ENCODE peak calls at places on chromosomes 16 and 17, in ten cellular contexts. H is cardiac fibroblast, U is A549, Q is WTC11, K is transverse colon, F is B cell, V is cardiac muscle cell, J is left ventricle myocardium inferior, D is fibroblast of lung, S is astrocyte of the spinal cord. L is an unnamed sample.

GRCh38 chr17:72297326-72298115 is 176.7 kb downstream of the SOX9 start:
- DNase-seq in H (peak), U (peak), Q (no peak), K (no peak), F (no peak), V (no peak), J (peak), D (peak), S (peak), L (no peak)

GRCh38 chr17:4072487-4073157 is 70.2 kb downstream of the ZZEF1 start:
- DNase-seq in H (peak), U (no peak), Q (no peak), K (no peak), F (no peak), V (no peak), J (no peak), D (peak), S (peak), L (peak)

GRCh38 chr17:17089796-17090641 is 47.8 kb downstream of the MPRIP start:
- DNase-seq in H (no peak), U (no peak), Q (peak), K (peak), F (no peak), V (no peak), J (no peak), D (no peak), S (no peak), L (no peak)

GRCh38 chr17:64163468-64163867 is 33.5 kb upstream of the ERN1 start:
- DNase-seq in H (no peak), U (no peak), Q (no peak), K (no peak), F (no peak), V (no peak), J (no peak), D (no peak), S (no peak), L (no peak)

GRCh38 chr16:17377360-17378324 is 93.1 kb downstream of the XYLT1 start:
- DNase-seq in H (no peak), U (no peak), Q (no peak), K (no peak), F (peak), V (no peak), J (no peak), D (peak), S (no peak), L (no peak)

GRCh38 chr17:74427048-74427762 is 4.7 kb upstream of the GPRC5C start:
- DNase-seq in H (no peak), U (no peak), Q (no peak), K (peak), F (no peak), V (peak), J (no peak), D (no peak), S (no peak), L (no peak)

GRCh38 chr17:82003411-82004381 is 19.0 kb downstream of the CENPX start:
- DNase-seq in H (peak), U (peak), Q (no peak), K (peak), F (no peak), V (no peak), J (no peak), D (peak), S (peak), L (peak)

GRCh38 chr16:5738586-5738985 is 641.0 kb upstream of the EEF2KMT start:
- DNase-seq in H (no peak), U (no peak), Q (no peak), K (no peak), F (no peak), V (no peak), J (no peak), D (no peak), S (no peak), L (peak)

GRCh38 chr16:66026211-66026610 is 340.3 kb upstream of the CDH5 start:
- DNase-seq in H (peak), U (peak), Q (peak), K (no peak), F (no peak), V (peak), J (no peak), D (no peak), S (no peak), L (no peak)

GRCh38 chr17:65662166-65662565 is 100.7 kb upstream of the AXIN2 start:
- DNase-seq in H (peak), U (no peak), Q (no peak), K (no peak), F (no peak), V (no peak), J (no peak), D (peak), S (no peak), L (peak)

GRCh38 chr17:42178817-42179216 is 2.1 kb downstream of the KCNH4 start:
- DNase-seq in H (no peak), U (no peak), Q (no peak), K (no peak), F (peak), V (no peak), J (no peak), D (no peak), S (no peak), L (no peak)

GRCh38 chr17:35588196-35588920 is 1.2 kb downstream of the AP2B1 start:
- DNase-seq in H (peak), U (peak), Q (no peak), K (no peak), F (no peak), V (no peak), J (no peak), D (peak), S (peak), L (peak)

GRCh38 chr17:2563061-2563460 is 30.4 kb upstream of the PAFAH1B1 start:
- DNase-seq in H (no peak), U (no peak), Q (no peak), K (no peak), F (no peak), V (no peak), J (no peak), D (no peak), S (no peak), L (no peak)

GRCh38 chr16:52171481-52171880 is 375.5 kb downstream of the TOX3 start:
- DNase-seq in H (no peak), U (no peak), Q (no peak), K (no peak), F (no peak), V (no peak), J (no peak), D (no peak), S (no peak), L (no peak)

GRCh38 chr17:78643326-78643725 is 66.1 kb upstream of the DNAH17 start:
- DNase-seq in H (no peak), U (no peak), Q (no peak), K (no peak), F (no peak), V (no peak), J (no peak), D (no peak), S (no peak), L (no peak)

GRCh38 chr17:30232015-30232821 is 3.3 kb downstream of the SLC6A4 start:
- DNase-seq in H (no peak), U (no peak), Q (no peak), K (no peak), F (no peak), V (no peak), J (no peak), D (no peak), S (no peak), L (no peak)

GRCh38 chr16:55467898-55468297 is 11.1 kb upstream of the MMP2 start:
- DNase-seq in H (no peak), U (no peak), Q (no peak), K (no peak), F (no peak), V (no peak), J (no peak), D (no peak), S (no peak), L (no peak)

GRCh38 chr16:55468352-55468990 is 10.5 kb upstream of the MMP2 start:
- DNase-seq in H (no peak), U (no peak), Q (no peak), K (no peak), F (no peak), V (no peak), J (no peak), D (no peak), S (no peak), L (no peak)

GRCh38 chr16:55464375-55464774 is 14.6 kb upstream of the MMP2 start:
- DNase-seq in H (no peak), U (no peak), Q (no peak), K (no peak), F (no peak), V (no peak), J (no peak), D (no peak), S (no peak), L (no peak)

GRCh38 chr16:55465077-55465896 is 13.7 kb upstream of the MMP2 start:
- DNase-seq in H (peak), U (peak), Q (peak), K (peak), F (peak), V (peak), J (peak), D (peak), S (peak), L (peak)

DNA sequence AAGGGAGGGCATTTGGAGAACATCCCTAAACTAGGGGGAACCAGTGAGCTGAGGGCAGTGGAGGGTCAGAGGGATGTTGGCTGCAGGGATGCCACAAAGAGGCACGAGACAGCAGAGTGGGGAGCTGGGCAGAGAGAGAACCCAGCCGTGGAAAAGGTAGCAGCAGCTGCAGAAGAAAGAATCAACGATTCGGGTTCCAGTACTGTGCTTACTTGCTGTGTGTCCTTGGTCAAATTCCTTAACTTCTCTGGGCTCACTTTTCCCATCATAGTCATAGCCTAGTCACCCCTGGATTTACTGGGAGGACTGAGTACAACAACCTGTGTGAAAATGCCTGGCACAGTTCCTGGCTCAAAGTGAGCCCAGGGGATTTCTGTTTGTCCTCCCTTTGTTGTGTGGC is 12.8 kb upstream of the MMP2 start:
- DNase-seq in H (no peak), U (no peak), Q (no peak), K (no peak), F (no peak), V (no peak), J (no peak), D (no peak), S (no peak), L (no peak)
- TF ChIP-seq CTCF in H (no peak), U (no peak), Q (no peak), K (no peak), F (no peak), V (no peak), J (no peak), D (no peak), S (no peak), L (no peak)

DNA sequence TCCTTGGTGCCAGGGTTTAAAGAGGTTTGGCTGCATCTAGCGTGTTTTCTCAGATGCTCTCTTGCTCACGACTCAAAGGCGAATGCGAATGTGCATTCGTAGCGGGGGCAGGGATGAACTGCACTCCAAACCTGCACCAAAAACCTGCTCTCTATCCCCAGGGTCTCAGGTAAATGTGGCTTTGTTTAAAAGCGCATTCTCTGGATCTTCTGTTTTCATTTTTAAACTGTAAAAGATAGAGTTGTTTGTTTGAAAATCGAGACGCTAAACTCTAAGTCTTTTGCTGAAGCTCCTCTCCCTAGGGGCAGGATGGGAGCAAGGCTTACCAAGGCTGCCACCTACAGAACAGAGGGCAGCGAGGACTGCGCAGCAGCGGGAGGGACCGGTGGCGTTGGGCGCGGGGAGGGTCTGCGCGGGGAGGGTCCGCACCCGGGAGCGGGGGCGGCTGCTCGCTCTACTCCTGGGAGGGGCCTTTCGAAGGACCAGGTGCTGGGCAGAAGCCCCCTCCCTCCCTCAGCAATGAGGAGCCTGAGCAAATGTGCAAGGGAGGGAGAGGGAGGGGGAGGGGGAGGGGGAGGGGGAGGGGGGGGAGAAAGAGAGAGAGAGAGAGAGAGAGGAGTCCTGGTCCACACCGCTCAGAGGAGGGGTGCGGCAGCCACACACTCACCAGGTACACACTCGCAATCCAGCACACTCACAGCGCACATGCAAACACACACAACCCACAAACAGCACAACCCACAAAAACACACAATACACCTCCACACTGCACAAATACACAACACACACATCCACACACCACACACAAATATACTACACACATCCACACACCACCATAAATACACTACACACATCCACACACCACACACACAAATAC is 142.8 kb downstream of the GRIN2A start:
- DNase-seq in H (no peak), U (peak), Q (peak), K (no peak), F (peak), V (peak), J (no peak), D (peak), S (peak), L (peak)
- TF ChIP-seq CTCF in H (no peak), U (no peak), Q (no peak), K (peak), F (no peak), V (no peak), J (peak), D (no peak), S (no peak), L (no peak)

GRCh38 chr16:73143681-73144370 is 95.9 kb upstream of the ZFHX3 start:
- DNase-seq in H (peak), U (no peak), Q (no peak), K (no peak), F (no peak), V (no peak), J (no peak), D (no peak), S (no peak), L (peak)

GRCh38 chr16:73145166-73145565 is 97.2 kb upstream of the ZFHX3 start:
- DNase-seq in H (no peak), U (no peak), Q (peak), K (no peak), F (no peak), V (no peak), J (no peak), D (no peak), S (no peak), L (no peak)

GRCh38 chr16:73142069-73142880 is 94.3 kb upstream of the ZFHX3 start:
- DNase-seq in H (no peak), U (no peak), Q (no peak), K (peak), F (no peak), V (no peak), J (no peak), D (no peak), S (no peak), L (no peak)

GRCh38 chr16:73140944-73141343 is 93.0 kb upstream of the ZFHX3 start:
- DNase-seq in H (no peak), U (peak), Q (no peak), K (no peak), F (no peak), V (no peak), J (no peak), D (peak), S (peak), L (no peak)

DNA sequence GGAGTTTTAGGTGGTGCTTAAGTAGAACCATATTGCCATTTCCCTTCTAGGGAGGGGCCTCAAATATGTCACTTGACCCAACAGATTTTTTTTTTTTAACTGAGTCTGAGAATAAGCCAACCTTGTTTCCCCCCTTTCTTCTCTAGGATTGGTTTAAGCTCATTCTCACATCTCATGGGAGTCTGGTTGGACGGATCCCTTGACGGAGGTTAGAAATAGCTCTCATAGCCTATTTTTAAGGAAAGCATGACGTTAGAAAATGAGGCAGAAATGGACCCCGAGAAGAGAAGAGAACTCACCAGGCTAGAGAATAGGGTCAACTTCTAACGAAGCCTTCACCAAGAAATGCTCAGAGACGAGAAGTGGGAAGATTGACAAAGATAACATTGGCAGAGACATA is 95.1 kb upstream of the ZFHX3 start:
- DNase-seq in H (no peak), U (no peak), Q (no peak), K (no peak), F (no peak), V (no peak), J (no peak), D (no peak), S (no peak), L (no peak)
- TF ChIP-seq CTCF in H (no peak), U (no peak), Q (no peak), K (no peak), F (no peak), V (no peak), J (no peak), D (no peak), S (no peak), L (no peak)

GRCh38 chr17:31696184-31696602 is 162.9 kb downstream of the COPRS start:
- DNase-seq in H (peak), U (no peak), Q (peak), K (peak), F (no peak), V (peak), J (peak), D (peak), S (peak), L (peak)
- TF ChIP-seq CTCF in H (peak), U (no peak), Q (no peak), K (peak), F (no peak), V (peak), J (peak), D (peak), S (peak), L (peak)

DNA sequence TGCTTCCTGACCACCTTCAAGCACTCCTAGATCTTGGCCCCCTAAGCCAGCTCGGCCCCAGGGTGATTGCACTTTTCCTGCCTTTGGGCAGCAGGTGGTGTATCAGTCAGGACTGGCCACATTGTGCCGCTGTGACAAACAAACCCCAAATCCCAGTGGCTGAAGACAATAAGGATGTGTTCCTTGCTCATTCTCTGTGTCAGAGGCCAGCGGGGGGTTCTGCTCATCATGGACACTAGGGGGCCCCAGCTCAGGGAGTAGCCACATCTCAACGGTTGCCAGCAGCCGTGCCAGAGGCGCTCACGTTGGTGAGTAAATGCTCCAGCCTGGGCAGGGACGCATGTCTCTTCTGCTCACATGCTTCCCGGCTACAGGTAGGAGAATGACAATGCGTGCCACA is 60.4 kb downstream of the ZDHHC7 start:
- DNase-seq in H (no peak), U (peak), Q (peak), K (no peak), F (peak), V (no peak), J (no peak), D (no peak), S (no peak), L (no peak)
- TF ChIP-seq CTCF in H (peak), U (peak), Q (no peak), K (no peak), F (peak), V (peak), J (no peak), D (peak), S (peak), L (peak)

GRCh38 chr16:81841709-81842108 is 62.6 kb downstream of the PLCG2 start:
- DNase-seq in H (no peak), U (no peak), Q (no peak), K (no peak), F (peak), V (no peak), J (no peak), D (no peak), S (no peak), L (no peak)

GRCh38 chr16:81846105-81846504 is 67.0 kb downstream of the PLCG2 start:
- DNase-seq in H (no peak), U (peak), Q (no peak), K (no peak), F (no peak), V (no peak), J (no peak), D (no peak), S (no peak), L (no peak)

GRCh38 chr16:81843243-81843582 is 64.1 kb downstream of the PLCG2 start:
- DNase-seq in H (no peak), U (no peak), Q (no peak), K (no peak), F (no peak), V (no peak), J (no peak), D (no peak), S (no peak), L (peak)

GRCh38 chr16:81838794-81839193 is 59.7 kb downstream of the PLCG2 start:
- DNase-seq in H (no peak), U (no peak), Q (no peak), K (no peak), F (no peak), V (no peak), J (no peak), D (peak), S (peak), L (no peak)

DNA sequence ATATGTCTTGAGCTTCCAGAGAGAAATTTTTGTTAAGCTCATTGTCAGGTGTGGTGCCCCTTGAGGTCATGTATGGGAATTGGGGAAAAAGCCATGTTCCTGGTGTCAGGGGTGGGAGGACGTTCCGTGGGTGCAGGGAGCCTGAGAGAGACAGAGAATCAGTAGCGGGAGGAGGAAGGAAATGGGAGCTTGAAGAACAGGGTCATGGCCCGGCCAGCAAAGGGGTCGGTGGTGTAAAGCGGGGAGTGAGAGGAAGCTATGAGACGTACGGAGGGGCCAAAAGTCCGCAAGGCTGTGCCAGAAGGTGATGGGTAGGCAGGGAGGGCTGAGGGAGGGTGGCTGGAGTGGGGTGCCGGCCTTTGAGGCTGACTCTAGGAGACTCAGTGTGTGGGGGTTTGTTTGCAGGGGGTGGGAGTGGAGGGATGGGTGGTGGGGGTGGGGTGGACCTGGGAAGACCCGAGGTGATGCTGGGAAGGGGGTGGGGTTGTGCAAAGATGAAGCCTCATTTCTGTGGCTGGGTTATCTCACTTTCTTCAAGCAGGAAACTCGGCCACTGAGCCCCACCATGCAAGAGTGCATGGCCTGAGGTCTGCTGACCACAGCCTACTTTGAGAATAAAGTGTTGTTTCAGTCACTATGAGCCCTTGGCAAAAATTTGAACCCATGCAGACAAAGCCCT is 63.6 kb downstream of the PLCG2 start:
- DNase-seq in H (no peak), U (no peak), Q (no peak), K (no peak), F (no peak), V (no peak), J (no peak), D (no peak), S (no peak), L (no peak)
- TF ChIP-seq CTCF in H (no peak), U (no peak), Q (no peak), K (no peak), F (peak), V (no peak), J (no peak), D (no peak), S (no peak), L (no peak)

DNA sequence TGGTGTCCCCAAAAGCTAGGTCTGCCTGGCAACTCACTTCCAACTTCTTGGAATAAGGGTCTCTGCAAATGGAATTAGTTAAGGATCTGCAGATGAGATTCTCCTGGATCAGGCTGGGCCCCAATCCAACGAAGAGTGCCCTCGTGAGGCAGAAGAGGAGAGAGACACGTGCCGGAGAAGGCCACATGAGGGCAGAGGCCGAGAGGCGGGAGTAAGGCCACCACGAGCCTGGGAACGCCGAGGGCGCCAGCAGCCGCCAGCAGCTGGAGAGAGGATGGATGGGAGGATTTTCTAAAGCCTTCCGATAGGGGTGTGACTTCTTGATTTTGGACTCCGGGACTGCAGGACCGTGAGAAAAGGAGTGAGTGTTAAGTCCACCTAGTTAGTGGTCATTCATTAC is 76.3 kb downstream of the JPH3 start:
- DNase-seq in H (peak), U (peak), Q (peak), K (no peak), F (no peak), V (no peak), J (no peak), D (no peak), S (no peak), L (peak)
- TF ChIP-seq CTCF in H (no peak), U (peak), Q (no peak), K (no peak), F (no peak), V (no peak), J (no peak), D (no peak), S (no peak), L (no peak)

L was measured in fibroblast of villous mesenchyme.